ENCODE peak calls at places on chromosome 19, in five cellular contexts. One of them, this sample, is unnamed.

GRCh38 chr19:39709026-39709872 is 5.0 kb downstream of the LGALS14 start:
- DNase-seq in GDM1: no peak
- DNase-seq in dorsolateral prefrontal cortex: no peak
- DNase-seq in stimulated activated CD4-positive, alpha-beta T cell treated with anti-CD3 and anti-CD28 coated beads, TNF-alpha, amount 100 ng/mL, for 4 hours: no peak
- DNase-seq in activated effector memory CD4-positive, alpha-beta T cell treated with Interleukin-2 at 50 U/mL for 16 hours: no peak
- DNase-seq in this sample: no peak

GRCh38 chr19:38266981-38267597 is 2.7 kb downstream of the SPINT2 start:
- DNase-seq in GDM1: no peak
- DNase-seq in dorsolateral prefrontal cortex: no peak
- DNase-seq in stimulated activated CD4-positive, alpha-beta T cell treated with anti-CD3 and anti-CD28 coated beads, TNF-alpha, amount 100 ng/mL, for 4 hours: no peak
- DNase-seq in activated effector memory CD4-positive, alpha-beta T cell treated with Interleukin-2 at 50 U/mL for 16 hours: no peak
- DNase-seq in this sample: no peak

GRCh38 chr19:19860756-19861390 is 4.8 kb upstream of the ZNF253 start:
- DNase-seq in GDM1: no peak
- DNase-seq in dorsolateral prefrontal cortex: no peak
- DNase-seq in stimulated activated CD4-positive, alpha-beta T cell treated with anti-CD3 and anti-CD28 coated beads, TNF-alpha, amount 100 ng/mL, for 4 hours: peak; percentile 15
- DNase-seq in activated effector memory CD4-positive, alpha-beta T cell treated with Interleukin-2 at 50 U/mL for 16 hours: no peak
- DNase-seq in this sample: no peak

GRCh38 chr19:5547881-5548280 is 19.9 kb downstream of the TINCR start:
- DNase-seq in GDM1: no peak
- DNase-seq in dorsolateral prefrontal cortex: no peak
- DNase-seq in stimulated activated CD4-positive, alpha-beta T cell treated with anti-CD3 and anti-CD28 coated beads, TNF-alpha, amount 100 ng/mL, for 4 hours: no peak
- DNase-seq in activated effector memory CD4-positive, alpha-beta T cell treated with Interleukin-2 at 50 U/mL for 16 hours: no peak
- DNase-seq in this sample: peak; percentile 5

GRCh38 chr19:51691122-51692064 is 1.7 kb upstream of the SPACA6 start:
- DNase-seq in GDM1: no peak
- DNase-seq in dorsolateral prefrontal cortex: no peak
- DNase-seq in stimulated activated CD4-positive, alpha-beta T cell treated with anti-CD3 and anti-CD28 coated beads, TNF-alpha, amount 100 ng/mL, for 4 hours: no peak
- DNase-seq in activated effector memory CD4-positive, alpha-beta T cell treated with Interleukin-2 at 50 U/mL for 16 hours: no peak
- DNase-seq in this sample: no peak

GRCh38 chr19:30520735-30521479 is 148.7 kb downstream of the ZNF536 start:
- DNase-seq in GDM1: no peak
- DNase-seq in dorsolateral prefrontal cortex: no peak
- DNase-seq in stimulated activated CD4-positive, alpha-beta T cell treated with anti-CD3 and anti-CD28 coated beads, TNF-alpha, amount 100 ng/mL, for 4 hours: no peak
- DNase-seq in activated effector memory CD4-positive, alpha-beta T cell treated with Interleukin-2 at 50 U/mL for 16 hours: no peak
- DNase-seq in this sample: no peak

GRCh38 chr19:40314646-40315045 is 29.5 kb upstream of the AKT2 start:
- DNase-seq in GDM1: no peak
- DNase-seq in dorsolateral prefrontal cortex: no peak
- DNase-seq in stimulated activated CD4-positive, alpha-beta T cell treated with anti-CD3 and anti-CD28 coated beads, TNF-alpha, amount 100 ng/mL, for 4 hours: no peak
- DNase-seq in activated effector memory CD4-positive, alpha-beta T cell treated with Interleukin-2 at 50 U/mL for 16 hours: no peak
- DNase-seq in this sample: no peak

GRCh38 chr19:737591-738093 is 13.3 kb upstream of the MISP start:
- DNase-seq in GDM1: no peak
- DNase-seq in dorsolateral prefrontal cortex: peak; percentile 56
- DNase-seq in stimulated activated CD4-positive, alpha-beta T cell treated with anti-CD3 and anti-CD28 coated beads, TNF-alpha, amount 100 ng/mL, for 4 hours: peak; percentile 39
- DNase-seq in activated effector memory CD4-positive, alpha-beta T cell treated with Interleukin-2 at 50 U/mL for 16 hours: peak; percentile 26
- DNase-seq in this sample: no peak

GRCh38 chr19:49084206-49085019 is 838 bp upstream of the SNRNP70 start:
- DNase-seq in GDM1: no peak
- DNase-seq in dorsolateral prefrontal cortex: no peak
- DNase-seq in stimulated activated CD4-positive, alpha-beta T cell treated with anti-CD3 and anti-CD28 coated beads, TNF-alpha, amount 100 ng/mL, for 4 hours: no peak
- DNase-seq in activated effector memory CD4-positive, alpha-beta T cell treated with Interleukin-2 at 50 U/mL for 16 hours: no peak
- DNase-seq in this sample: no peak

GRCh38 chr19:6773323-6773931 is 919 bp downstream of the VAV1 start:
- DNase-seq in GDM1: peak; percentile 80
- DNase-seq in dorsolateral prefrontal cortex: no peak
- DNase-seq in stimulated activated CD4-positive, alpha-beta T cell treated with anti-CD3 and anti-CD28 coated beads, TNF-alpha, amount 100 ng/mL, for 4 hours: no peak
- DNase-seq in activated effector memory CD4-positive, alpha-beta T cell treated with Interleukin-2 at 50 U/mL for 16 hours: peak; percentile 31
- DNase-seq in this sample: no peak

GRCh38 chr19:1206063-1206732 is 620 bp downstream of the STK11 start:
- DNase-seq in GDM1: no peak
- DNase-seq in dorsolateral prefrontal cortex: no peak
- DNase-seq in stimulated activated CD4-positive, alpha-beta T cell treated with anti-CD3 and anti-CD28 coated beads, TNF-alpha, amount 100 ng/mL, for 4 hours: no peak
- DNase-seq in activated effector memory CD4-positive, alpha-beta T cell treated with Interleukin-2 at 50 U/mL for 16 hours: no peak
- DNase-seq in this sample: no peak

GRCh38 chr19:35498220-35498619 is 8.0 kb upstream of the KRTDAP start:
- DNase-seq in GDM1: no peak
- DNase-seq in dorsolateral prefrontal cortex: no peak
- DNase-seq in stimulated activated CD4-positive, alpha-beta T cell treated with anti-CD3 and anti-CD28 coated beads, TNF-alpha, amount 100 ng/mL, for 4 hours: no peak
- DNase-seq in activated effector memory CD4-positive, alpha-beta T cell treated with Interleukin-2 at 50 U/mL for 16 hours: no peak
- DNase-seq in this sample: no peak

GRCh38 chr19:43532571-43532961 is 422 bp upstream of the ZNF575 start:
- DNase-seq in GDM1: peak; percentile 58
- DNase-seq in dorsolateral prefrontal cortex: peak; percentile 70
- DNase-seq in stimulated activated CD4-positive, alpha-beta T cell treated with anti-CD3 and anti-CD28 coated beads, TNF-alpha, amount 100 ng/mL, for 4 hours: no peak
- DNase-seq in activated effector memory CD4-positive, alpha-beta T cell treated with Interleukin-2 at 50 U/mL for 16 hours: no peak
- DNase-seq in this sample: no peak

GRCh38 chr19:33805840-33806433 is 9.3 kb downstream of the KCTD15 start:
- DNase-seq in GDM1: no peak
- DNase-seq in dorsolateral prefrontal cortex: no peak
- DNase-seq in stimulated activated CD4-positive, alpha-beta T cell treated with anti-CD3 and anti-CD28 coated beads, TNF-alpha, amount 100 ng/mL, for 4 hours: no peak
- DNase-seq in activated effector memory CD4-positive, alpha-beta T cell treated with Interleukin-2 at 50 U/mL for 16 hours: no peak
- DNase-seq in this sample: no peak

GRCh38 chr19:6066661-6067646 is 43.3 kb downstream of the RFX2 start:
- DNase-seq in GDM1: peak; percentile 72
- DNase-seq in dorsolateral prefrontal cortex: peak; percentile 71
- DNase-seq in stimulated activated CD4-positive, alpha-beta T cell treated with anti-CD3 and anti-CD28 coated beads, TNF-alpha, amount 100 ng/mL, for 4 hours: no peak
- DNase-seq in activated effector memory CD4-positive, alpha-beta T cell treated with Interleukin-2 at 50 U/mL for 16 hours: no peak
- DNase-seq in this sample: peak; percentile 45

GRCh38 chr19:48258350-48258749 is 2.6 kb upstream of the CARD8 start:
- DNase-seq in GDM1: peak; percentile 33
- DNase-seq in dorsolateral prefrontal cortex: no peak
- DNase-seq in stimulated activated CD4-positive, alpha-beta T cell treated with anti-CD3 and anti-CD28 coated beads, TNF-alpha, amount 100 ng/mL, for 4 hours: no peak
- DNase-seq in activated effector memory CD4-positive, alpha-beta T cell treated with Interleukin-2 at 50 U/mL for 16 hours: no peak
- DNase-seq in this sample: no peak

GRCh38 chr19:13128583-13128982 is 10.5 kb downstream of the NACC1 start:
- DNase-seq in GDM1: no peak
- DNase-seq in dorsolateral prefrontal cortex: no peak
- DNase-seq in stimulated activated CD4-positive, alpha-beta T cell treated with anti-CD3 and anti-CD28 coated beads, TNF-alpha, amount 100 ng/mL, for 4 hours: no peak
- DNase-seq in activated effector memory CD4-positive, alpha-beta T cell treated with Interleukin-2 at 50 U/mL for 16 hours: no peak
- DNase-seq in this sample: no peak

GRCh38 chr19:42989851-42990250 is 36.4 kb downstream of the PSG11 start:
- DNase-seq in GDM1: no peak
- DNase-seq in dorsolateral prefrontal cortex: no peak
- DNase-seq in stimulated activated CD4-positive, alpha-beta T cell treated with anti-CD3 and anti-CD28 coated beads, TNF-alpha, amount 100 ng/mL, for 4 hours: no peak
- DNase-seq in activated effector memory CD4-positive, alpha-beta T cell treated with Interleukin-2 at 50 U/mL for 16 hours: no peak
- DNase-seq in this sample: no peak

GRCh38 chr19:43755256-43755801 is 567 bp upstream of the SMG9 start:
- DNase-seq in GDM1: peak; percentile 70
- DNase-seq in dorsolateral prefrontal cortex: peak; percentile 88
- DNase-seq in stimulated activated CD4-positive, alpha-beta T cell treated with anti-CD3 and anti-CD28 coated beads, TNF-alpha, amount 100 ng/mL, for 4 hours: peak; percentile 57
- DNase-seq in activated effector memory CD4-positive, alpha-beta T cell treated with Interleukin-2 at 50 U/mL for 16 hours: peak; percentile 66
- DNase-seq in this sample: peak; percentile 63

This sample was measured in hippocampal formation.